ENCODE peak calls at places on chromosome 19, in five cellular contexts. B is T-cell; F is CD8-positive, alpha-beta T cell; D is uterus; O is fibroblast of the aortic adventitia. K is an unnamed sample.

GRCh38 chr19:43105496-43105895 is 23.0 kb upstream of the PSG2 start:
- DNase-seq in D (no peak), F (no peak), B (no peak), O (no peak), K (no peak)

GRCh38 chr19:6540918-6541689 is 10.3 kb downstream of the TNFSF9 start:
- DNase-seq in B (no peak), F (no peak), D (no peak), O (peak; percentile 4), K (no peak)

GRCh38 chr19:6632002-6632621 is 37.8 kb downstream of the TNFSF14 start:
- DNase-seq in D (peak; percentile 39), B (peak; percentile 64), O (peak; percentile 88), F (peak; percentile 52), K (peak; percentile 60)

GRCh38 chr19:13001502-13002388 is 6.5 kb downstream of the NFIX start:
- DNase-seq in B (no peak), D (peak; percentile 86), O (peak; percentile 87), F (no peak), K (no peak)

GRCh38 chr19:2425622-2426581 is 1.5 kb downstream of the TIMM13 start:
- DNase-seq in D (no peak), F (no peak), O (no peak), B (no peak), K (no peak)

GRCh38 chr19:19259741-19260140 is 13.4 kb downstream of the TM6SF2 start:
- DNase-seq in F (no peak), O (no peak), D (no peak), B (no peak), K (peak; percentile 57)

GRCh38 chr19:3580156-3580955 is 4.9 kb upstream of the GIPC3 start:
- DNase-seq in D (no peak), O (peak; percentile 95), B (no peak), F (no peak), K (no peak)

GRCh38 chr19:14146789-14147216 is 10.4 kb upstream of the ASF1B start:
- DNase-seq in O (peak; percentile 80), D (peak; percentile 63), B (no peak), F (no peak), K (no peak)

GRCh38 chr19:41264581-41265375 is 606 bp downstream of the HNRNPUL1 start:
- DNase-seq in B (peak; percentile 49), D (peak; percentile 55), O (peak; percentile 24), F (peak; percentile 26), K (peak; percentile 71)

GRCh38 chr19:4457654-4458406 is at the start of gene UBXN6:
- DNase-seq in D (peak; percentile 97), O (peak; percentile 98), B (peak; percentile 97), F (peak; percentile 95), K (peak; percentile 90)

GRCh38 chr19:57099199-57099661 is 20.6 kb upstream of the USP29 start:
- DNase-seq in F (peak; percentile 23), B (no peak), O (peak; percentile 7), D (peak; percentile 76), K (peak; percentile 48)

GRCh38 chr19:51529301-51529700 is 2.2 kb downstream of the SIGLEC6 start:
- DNase-seq in O (no peak), F (no peak), B (no peak), D (no peak), K (no peak)

GRCh38 chr19:8811315-8812172 is 20.6 kb downstream of the ZNF558 start:
- DNase-seq in F (no peak), B (no peak), D (no peak), O (no peak), K (no peak)

GRCh38 chr19:36449059-36449670 is 30.7 kb upstream of the ZFP82 start:
- DNase-seq in B (no peak), F (no peak), O (no peak), D (no peak), K (no peak)

GRCh38 chr19:44846455-44847143 is 502 bp downstream of the NECTIN2 start:
- DNase-seq in F (no peak), D (peak; percentile 53), B (no peak), O (peak; percentile 23), K (peak; percentile 6)

GRCh38 chr19:41699231-41699967 is 9.0 kb upstream of the CEACAM5 start:
- DNase-seq in B (no peak), F (no peak), O (no peak), D (peak; percentile 8), K (no peak)

GRCh38 chr19:12789098-12789903 is 2.0 kb upstream of the JUNB start:
- DNase-seq in O (peak; percentile 46), F (no peak), B (no peak), D (no peak), K (no peak)

GRCh38 chr19:50501568-50502475 is 9.2 kb downstream of the JOSD2 start:
- DNase-seq in D (no peak), O (no peak), B (no peak), F (no peak), K (no peak)

GRCh38 chr19:48391100-48392005 is at the start of gene KDELR1:
- DNase-seq in F (peak; percentile 53), D (peak; percentile 81), O (peak; percentile 71), B (peak; percentile 48), K (peak; percentile 81)

GRCh38 chr19:5150331-5150901 is 181.5 kb downstream of the KDM4B start:
- DNase-seq in D (no peak), F (no peak), O (no peak), B (no peak), K (no peak)

GRCh38 chr19:50275577-50276368 is 53.4 kb downstream of the KCNC3 start:
- DNase-seq in O (no peak), B (no peak), D (no peak), F (no peak), K (no peak)

GRCh38 chr19:30175987-30176386 is 196.2 kb upstream of the ZNF536 start:
- DNase-seq in B (no peak), O (no peak), F (no peak), D (no peak), K (no peak)

GRCh38 chr19:7255631-7256030 is 38.6 kb downstream of the INSR start:
- DNase-seq in F (no peak), B (no peak), O (no peak), D (no peak), K (no peak)

GRCh38 chr19:40524133-40524549 is 52.5 kb upstream of the SHKBP1 start:
- DNase-seq in O (no peak), F (no peak), D (no peak), B (no peak), K (no peak)

GRCh38 chr19:43759515-43759914 is 4.8 kb upstream of the SMG9 start:
- DNase-seq in O (peak; percentile 57), D (no peak), B (no peak), F (no peak), K (peak; percentile 54)

GRCh38 chr19:33110201-33110910 is 21.6 kb upstream of the WDR88 start:
- DNase-seq in D (no peak), O (peak; percentile 91), F (no peak), B (no peak), K (no peak)

GRCh38 chr19:32138416-32138815 is 207.0 kb upstream of the ZNF507 start:
- DNase-seq in O (no peak), B (no peak), D (no peak), F (no peak), K (no peak)

GRCh38 chr19:4103073-4103418 is 20.9 kb downstream of the MAP2K2 start:
- DNase-seq in B (no peak), O (no peak), D (no peak), F (no peak), K (no peak)

GRCh38 chr19:14408641-14409120 is 10.5 kb downstream of the DDX39A start:
- DNase-seq in O (peak; percentile 10), B (no peak), D (no peak), F (no peak), K (no peak)

GRCh38 chr19:19402656-19403372 is 2.7 kb upstream of the GATAD2A start:
- DNase-seq in D (no peak), F (no peak), B (no peak), O (peak; percentile 63), K (no peak)

GRCh38 chr19:34555447-34555846 is 73.9 kb downstream of the WTIP start:
- DNase-seq in F (no peak), D (no peak), O (peak; percentile 2), B (no peak), K (peak; percentile 18)

GRCh38 chr19:18363787-18364186 is 22.2 kb upstream of the GDF15 start:
- DNase-seq in O (no peak), F (no peak), D (no peak), B (no peak), K (no peak)

GRCh38 chr19:39208175-39208795 is 4.2 kb upstream of the SYCN start:
- DNase-seq in B (no peak), O (no peak), F (no peak), D (no peak), K (no peak)

GRCh38 chr19:2315818-2316353 is 7.9 kb upstream of the LINGO3 start:
- DNase-seq in F (no peak), B (no peak), D (no peak), O (peak; percentile 62), K (peak; percentile 4)

GRCh38 chr19:18044825-18045304 is 36.9 kb downstream of the ARRDC2 start:
- DNase-seq in O (peak; percentile 51), B (peak; percentile 79), F (peak; percentile 68), D (peak; percentile 38), K (no peak)

GRCh38 chr19:6769006-6769637 is 1.9 kb upstream of the SH2D3A start:
- DNase-seq in D (no peak), B (no peak), F (no peak), O (peak; percentile 28), K (peak; percentile 43)

GRCh38 chr19:13938361-13939027 is at the start of gene PODNL1:
- DNase-seq in O (peak; percentile 78), F (no peak), B (no peak), D (no peak), K (no peak)

GRCh38 chr19:58476498-58477015 is 405 bp downstream of the ZNF446 start:
- DNase-seq in O (peak; percentile 19), B (no peak), D (no peak), F (no peak), K (no peak)

GRCh38 chr19:44988896-44989563 is 12.2 kb upstream of the RELB start:
- DNase-seq in O (peak; percentile 64), B (peak; percentile 52), F (peak; percentile 34), D (peak; percentile 61), K (peak; percentile 50)

GRCh38 chr19:30696514-30696913 is 324.3 kb downstream of the ZNF536 start:
- DNase-seq in O (peak; percentile 17), B (no peak), F (no peak), D (peak; percentile 30), K (peak; percentile 72)

K was measured in HAP-1.